ENCODE peak calls at places on chromosomes 6 and 20, in four cellular contexts. A is K562, U is GM12878, D is HepG2. V is an unnamed sample. For H3K4me1, the result is how much of the 10 kb centered on the place peaks cover.

GRCh38 chr6:136863752-136864151 is 41.4 kb downstream of the PEX7 start:
- DNase-seq in A (no peak), U (no peak), D (no peak), V (no peak)

GRCh38 chr6:78908621-78909020 is 41.3 kb downstream of the IRAK1BP1 start:
- DNase-seq in A (no peak), U (no peak), D (no peak), V (no peak)

GRCh38 chr20:53679597-53680309 is 86.1 kb upstream of the ZNF217 start:
- DNase-seq in A (no peak), U (no peak), D (peak), V (peak)

GRCh38 chr6:91097316-91097878 is 510.5 kb upstream of the MAP3K7 start:
- DNase-seq in A (no peak), U (no peak), D (no peak), V (no peak)

GRCh38 chr6:21522773-21523490 is 70.6 kb upstream of the SOX4 start:
- DNase-seq in A (no peak), U (no peak), D (no peak), V (peak)

GRCh38 chr6:159093608-159094443 is 49.0 kb upstream of the TAGAP start:
- DNase-seq in A (no peak), U (no peak), D (no peak), V (no peak)

GRCh38 chr6:48325701-48326100 is 214.7 kb upstream of the PTCHD4 start:
- DNase-seq in A (no peak), U (no peak), D (no peak), V (no peak)

GRCh38 chr6:105250523-105250922 is 70.7 kb upstream of the POPDC3 start:
- DNase-seq in A (no peak), U (no peak), D (no peak), V (peak)

GRCh38 chr6:145372671-145373123 is 362.6 kb downstream of the EPM2A start:
- DNase-seq in A (no peak), U (peak), D (peak), V (no peak)

GRCh38 chr6:93416575-93417420 is 2.6 kb downstream of the EPHA7 start:
- DNase-seq in A (no peak), U (no peak), D (no peak), V (peak)

GRCh38 chr6:125858427-125859320 is 67.9 kb downstream of the NCOA7 start:
- DNase-seq in A (peak), U (no peak), D (peak), V (peak)

GRCh38 chr20:58349586-58349985 is 39.4 kb upstream of the VAPB start:
- DNase-seq in A (no peak), U (no peak), D (no peak), V (peak)

GRCh38 chr6:144215402-144215931 is 65.2 kb downstream of the STX11 start:
- DNase-seq in A (peak), U (peak), D (peak), V (no peak)

GRCh38 chr6:26592649-26593048 is 4.1 kb upstream of the ABT1 start:
- DNase-seq in A (no peak), U (no peak), D (peak), V (peak)

GRCh38 chr20:59992531-59992930 is 34.3 kb downstream of the CDH26 start:
- DNase-seq in A (no peak), U (no peak), D (no peak), V (no peak)

GRCh38 chr6:137223370-137224131 is 4.4 kb upstream of the IFNGR1 start:
- DNase-seq in A (no peak), U (no peak), D (peak), V (peak)

GRCh38 chr20:51400051-51400926 is 142.2 kb downstream of the NFATC2 start:
- DNase-seq in A (no peak), U (peak), D (no peak), V (no peak)

GRCh38 chr6:140956567-140957306 is 1176.0 kb upstream of the GJE1 start:
- DNase-seq in A (no peak), U (no peak), D (no peak), V (no peak)

GRCh38 chr6:146878564-146879343 is 280.0 kb downstream of the ADGB start:
- DNase-seq in A (no peak), U (no peak), D (no peak), V (no peak)

GRCh38 chr6:2178125-2178524 is 67.3 kb downstream of the GMDS start:
- DNase-seq in A (no peak), U (no peak), D (no peak), V (no peak)

GRCh38 chr6:79713701-79714322 is 82.7 kb downstream of the SH3BGRL2 start:
- DNase-seq in A (peak), U (no peak), D (peak), V (peak)

GRCh38 chr6:131213501-131213990 is 78.3 kb downstream of the AKAP7 start:
- DNase-seq in A (no peak), U (no peak), D (no peak), V (no peak)

GRCh38 chr6:16436550-16436949 is 198.2 kb downstream of the GMPR start:
- DNase-seq in A (no peak), U (no peak), D (no peak), V (no peak)

GRCh38 chr6:106927531-106928398 is 46.8 kb downstream of the CD24 start:
- DNase-seq in A (peak), U (no peak), D (peak), V (peak)

GRCh38 chr20:967796-968742 is 34.0 kb downstream of the RSPO4 start:
- DNase-seq in A (peak), U (peak), D (peak), V (peak)

GRCh38 chr20:10263385-10264165 is 44.9 kb downstream of the SNAP25 start:
- DNase-seq in A (no peak), U (no peak), D (peak), V (no peak)

GRCh38 chr6:42168650-42169049 is 4.5 kb upstream of the GUCA1A start:
- DNase-seq in A (no peak), U (no peak), D (no peak), V (no peak)

GRCh38 chr6:42171813-42172595 is 1.2 kb upstream of the GUCA1A start:
- DNase-seq in A (no peak), U (no peak), D (no peak), V (no peak)

GRCh38 chr6:42175860-42176259 is 2.7 kb downstream of the GUCA1A start:
- DNase-seq in A (no peak), U (no peak), D (peak), V (no peak)

GRCh38 chr6:42176981-42177380 is 3.8 kb downstream of the GUCA1A start:
- DNase-seq in A (no peak), U (no peak), D (no peak), V (no peak)

GRCh38 chr6:42173101-42173500 is at the start of gene GUCA1A:
- DNase-seq in A (no peak), U (no peak), D (no peak), V (no peak)
- H3K4me1 ChIP-seq in A (under half), U (under half), D (under half), V (under half)

GRCh38 chr20:62355527-62356142 is 11.5 kb downstream of the LAMA5 start:
- DNase-seq in A (no peak), U (no peak), D (peak), V (no peak)

GRCh38 chr20:62356948-62357667 is 10.0 kb downstream of the LAMA5 start:
- DNase-seq in A (peak), U (no peak), D (no peak), V (peak)

GRCh38 chr20:62357681-62358080 is 9.4 kb downstream of the LAMA5 start:
- DNase-seq in A (no peak), U (no peak), D (no peak), V (no peak)

GRCh38 chr20:62354811-62355341 is 12.2 kb downstream of the LAMA5 start:
- DNase-seq in A (no peak), U (no peak), D (no peak), V (no peak)

GRCh38 chr20:62356143-62356947 is 10.8 kb downstream of the LAMA5 start:
- DNase-seq in A (no peak), U (no peak), D (no peak), V (no peak)
- TF ChIP-seq CEBPB in A (no peak), U (no peak), D (no peak), V (no peak)

GRCh38 chr6:45293306-45293705 is 34.8 kb upstream of the RUNX2 start:
- DNase-seq in A (no peak), U (no peak), D (no peak), V (no peak)
- TF ChIP-seq CHD4 in A (no peak), U (no peak), D (no peak), V (no peak)

GRCh38 chr6:169070506-169071176 is 183.0 kb downstream of the THBS2 start:
- DNase-seq in A (no peak), U (no peak), D (peak), V (peak)

GRCh38 chr6:169071394-169071793 is 182.3 kb downstream of the THBS2 start:
- DNase-seq in A (no peak), U (no peak), D (no peak), V (no peak)

GRCh38 chr6:169073311-169073710 is 180.3 kb downstream of the THBS2 start:
- DNase-seq in A (no peak), U (no peak), D (no peak), V (no peak)

GRCh38 chr6:169074551-169074950 is 179.1 kb downstream of the THBS2 start:
- DNase-seq in A (no peak), U (no peak), D (no peak), V (no peak)

GRCh38 chr6:169072127-169073042 is 181.3 kb downstream of the THBS2 start:
- DNase-seq in A (no peak), U (no peak), D (no peak), V (no peak)
- H3K4me1 ChIP-seq in A (under half), U (under half), D (under half), V (under half)

GRCh38 chr6:89454300-89454699 is 21.3 kb downstream of the ANKRD6 start:
- DNase-seq in A (peak), U (no peak), D (no peak), V (no peak)
- TF ChIP-seq CEBPB in A (no peak), U (no peak), D (no peak), V (no peak)

GRCh38 chr20:32289661-32290431 is 12.4 kb downstream of the KIF3B start:
- DNase-seq in A (no peak), U (no peak), D (peak), V (peak)

GRCh38 chr20:32285621-32286334 is 8.3 kb downstream of the KIF3B start:
- DNase-seq in A (peak), U (peak), D (no peak), V (no peak)

GRCh38 chr20:32285082-32285620 is 7.7 kb downstream of the KIF3B start:
- DNase-seq in A (no peak), U (peak), D (no peak), V (no peak)

GRCh38 chr20:32288225-32288849 is 10.9 kb downstream of the KIF3B start:
- DNase-seq in A (no peak), U (no peak), D (peak), V (no peak)

DNA sequence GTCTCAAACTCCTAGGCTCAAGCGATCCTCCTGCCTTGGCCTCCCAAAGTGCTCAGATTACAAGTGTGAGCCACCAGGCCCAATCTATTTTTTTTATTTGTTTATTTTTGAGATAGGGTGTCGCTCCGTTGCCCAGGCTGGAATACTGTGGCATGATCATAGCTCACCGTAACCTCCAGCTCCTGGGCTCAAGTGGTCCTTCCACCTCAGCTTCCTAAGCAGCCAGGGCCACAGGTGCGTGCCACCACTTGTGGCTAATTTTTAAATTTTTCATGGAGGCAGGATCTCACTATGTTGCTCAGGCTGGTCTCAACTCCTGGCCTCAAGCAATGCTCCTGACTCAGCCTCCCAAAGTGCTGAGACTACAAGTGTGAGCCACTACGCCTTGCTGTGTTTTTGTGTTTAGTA is 9.8 kb downstream of the KIF3B start:
- DNase-seq in A (no peak), U (no peak), D (no peak), V (no peak)
- TF ChIP-seq CHD4 in A (no peak), U (no peak), D (no peak), V (no peak)

DNA sequence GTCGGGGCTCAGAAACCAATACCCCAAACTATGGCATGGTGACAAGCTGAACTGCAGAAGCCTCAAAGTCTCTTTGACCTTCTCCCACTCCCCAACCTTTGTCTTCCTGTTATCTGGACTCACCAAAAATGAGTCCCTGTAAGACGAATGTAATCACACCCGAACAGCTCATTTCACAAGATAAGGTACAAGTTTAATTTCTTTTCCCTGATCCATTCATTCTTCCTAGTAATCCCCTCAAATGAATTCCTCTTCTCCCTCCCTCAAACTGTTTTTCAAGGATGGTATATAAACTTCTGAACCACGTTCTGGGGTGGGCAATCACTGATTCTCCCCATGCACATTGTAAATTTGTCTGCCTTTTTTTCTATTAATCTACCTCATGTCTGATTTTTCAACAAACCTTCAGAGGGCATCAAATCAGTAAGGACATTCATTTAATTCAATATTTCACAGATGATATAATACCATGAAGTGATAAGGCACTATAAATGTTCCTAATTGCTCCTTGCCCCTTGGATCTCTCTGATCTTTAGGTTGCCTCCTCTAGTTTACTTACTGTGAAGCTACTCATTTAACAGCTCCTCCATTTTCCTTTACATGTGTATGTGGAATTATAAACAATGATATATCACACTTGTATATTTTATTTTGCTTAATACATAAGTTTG is 77.2 kb downstream of the OR2B2 start:
- DNase-seq in A (peak), U (no peak), D (no peak), V (no peak)
- H3K4me1 ChIP-seq in A (under half), U (under half), D (under half), V (under half)

DNA sequence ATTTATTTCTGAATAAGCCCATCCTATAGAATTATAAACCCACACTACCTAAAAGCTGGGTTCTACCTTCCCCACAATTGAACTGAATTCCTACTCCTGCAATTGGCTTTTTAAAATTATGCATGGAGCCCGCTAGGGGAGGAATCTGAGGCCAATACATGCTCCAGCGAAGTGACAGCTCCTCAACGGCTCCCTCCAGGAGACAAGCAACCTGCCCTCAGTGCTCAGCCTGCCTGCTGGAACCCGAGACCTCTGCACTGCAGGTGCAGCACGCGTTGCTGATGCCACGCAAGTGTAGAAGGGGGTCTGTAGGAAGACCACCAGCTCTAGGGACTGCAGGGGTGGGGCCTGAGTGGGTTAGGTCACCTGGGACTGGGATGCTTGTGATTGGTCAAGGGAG is 170.2 kb upstream of the CDYL start:
- DNase-seq in A (no peak), U (no peak), D (no peak), V (no peak)
- TF ChIP-seq CEBPB in A (no peak), U (no peak), D (no peak), V (no peak)